ENCODE peak calls at places on chromosomes 1 and 21, in nine cellular contexts. G, H, Z, O, L, J, D, K and C are unnamed samples.

GRCh38 chr1:32299327-32299726 is 7.4 kb downstream of the HDAC1 start:
- DNase-seq in G (no peak), H (no peak), Z (no peak), O (no peak), L (no peak), J (no peak), D (no peak), K (no peak), C (no peak)

GRCh38 chr1:47785118-47785517 is 212.1 kb downstream of the TRABD2B start:
- DNase-seq in G (no peak), H (no peak), Z (no peak), O (no peak), L (no peak), J (no peak), D (no peak), K (no peak), C (no peak)

GRCh38 chr1:27785763-27786162 is 12.7 kb downstream of the STX12 start:
- DNase-seq in G (no peak), H (no peak), Z (no peak), O (peak), L (no peak), J (no peak), D (no peak), K (peak), C (peak)

GRCh38 chr1:174795806-174796205 is 203.9 kb upstream of the CACYBP start:
- DNase-seq in G (no peak), H (no peak), Z (no peak), O (peak), L (no peak), J (no peak), D (no peak), K (no peak), C (peak)

GRCh38 chr1:185073725-185074124 is 28.4 kb downstream of the RNF2 start:
- DNase-seq in G (no peak), H (no peak), Z (no peak), O (peak), L (no peak), J (no peak), D (no peak), K (no peak), C (no peak)

GRCh38 chr21:31310750-31311149 is 33.3 kb downstream of the TIAM1 start:
- DNase-seq in G (no peak), H (no peak), Z (no peak), O (no peak), L (no peak), J (peak), D (no peak), K (no peak), C (no peak)

GRCh38 chr1:68269637-68270430 is 37.5 kb upstream of the WLS start:
- DNase-seq in G (no peak), H (no peak), Z (no peak), O (peak), L (no peak), J (no peak), D (no peak), K (no peak), C (peak)

GRCh38 chr21:25845729-25846256 is 111.0 kb downstream of the GABPA start:
- DNase-seq in G (no peak), H (no peak), Z (no peak), O (peak), L (no peak), J (no peak), D (no peak), K (no peak), C (peak)

GRCh38 chr1:50605186-50605875 is 182.1 kb upstream of the DMRTA2 start:
- DNase-seq in G (peak), H (no peak), Z (no peak), O (peak), L (no peak), J (peak), D (peak), K (peak), C (peak)

GRCh38 chr1:27527223-27527856 is 37.4 kb upstream of the WASF2 start:
- DNase-seq in G (peak), H (peak), Z (no peak), O (peak), L (peak), J (peak), D (no peak), K (peak), C (peak)

GRCh38 chr1:18951416-18951815 is 5.1 kb downstream of the IFFO2 start:
- DNase-seq in G (no peak), H (peak), Z (no peak), O (no peak), L (no peak), J (no peak), D (no peak), K (no peak), C (no peak)

GRCh38 chr1:20717452-20718342 is at the start of gene KIF17:
- DNase-seq in G (peak), H (peak), Z (peak), O (peak), L (peak), J (peak), D (no peak), K (peak), C (peak)

GRCh38 chr1:53076721-53077598 is 14.9 kb downstream of the PODN start:
- DNase-seq in G (no peak), H (peak), Z (no peak), O (no peak), L (no peak), J (no peak), D (no peak), K (no peak), C (no peak)

GRCh38 chr1:184160236-184160635 is 108.7 kb downstream of the TSEN15 start:
- DNase-seq in G (no peak), H (no peak), Z (no peak), O (peak), L (no peak), J (no peak), D (peak), K (no peak), C (peak)

GRCh38 chr1:57858740-57859139 is 434.9 kb upstream of the DAB1 start:
- DNase-seq in G (no peak), H (no peak), Z (no peak), O (no peak), L (no peak), J (no peak), D (no peak), K (no peak), C (no peak)

GRCh38 chr1:148160048-148160395 is 7.9 kb upstream of the NBPF11 start:
- DNase-seq in G (no peak), H (peak), Z (no peak), O (no peak), L (no peak), J (no peak), D (no peak), K (no peak), C (no peak)

GRCh38 chr1:54818461-54819194 is 17.5 kb upstream of the TTC22 start:
- DNase-seq in G (no peak), H (no peak), Z (no peak), O (no peak), L (no peak), J (no peak), D (no peak), K (no peak), C (no peak)

GRCh38 chr1:145997156-145998023 is 1.0 kb upstream of the TXNIP start:
- DNase-seq in G (no peak), H (peak), Z (no peak), O (no peak), L (peak), J (peak), D (no peak), K (peak), C (no peak)

GRCh38 chr1:47189844-47190562 is at the start of gene PDZK1IP1:
- DNase-seq in G (peak), H (peak), Z (no peak), O (peak), L (peak), J (peak), D (no peak), K (peak), C (peak)

GRCh38 chr1:67434491-67434890 is 4.3 kb upstream of the SERBP1 start:
- DNase-seq in G (no peak), H (no peak), Z (no peak), O (peak), L (no peak), J (no peak), D (no peak), K (no peak), C (peak)

GRCh38 chr1:101410048-101410878 is 173.4 kb downstream of the S1PR1 start:
- DNase-seq in G (no peak), H (no peak), Z (no peak), O (no peak), L (no peak), J (no peak), D (no peak), K (no peak), C (no peak)

GRCh38 chr1:48234086-48234485 is 11.6 kb downstream of the SLC5A9 start:
- DNase-seq in G (no peak), H (no peak), Z (no peak), O (no peak), L (no peak), J (no peak), D (no peak), K (no peak), C (no peak)

GRCh38 chr1:58515794-58516401 is 30.6 kb downstream of the OMA1 start:
- DNase-seq in G (no peak), H (no peak), Z (no peak), O (peak), L (peak), J (peak), D (peak), K (peak), C (peak)

GRCh38 chr1:26719205-26719604 is 23.4 kb downstream of the ARID1A start:
- DNase-seq in G (no peak), H (no peak), Z (no peak), O (no peak), L (no peak), J (no peak), D (no peak), K (no peak), C (no peak)

GRCh38 chr1:61419167-61419566 is 305.8 kb downstream of the TM2D1 start:
- DNase-seq in G (no peak), H (no peak), Z (no peak), O (no peak), L (no peak), J (no peak), D (no peak), K (no peak), C (no peak)

GRCh38 chr1:177122869-177123268 is 41.6 kb downstream of the ASTN1 start:
- DNase-seq in G (no peak), H (no peak), Z (no peak), O (no peak), L (no peak), J (no peak), D (no peak), K (no peak), C (no peak)

GRCh38 chr1:65820983-65821382 is 28.3 kb downstream of the PDE4B start:
- DNase-seq in G (no peak), H (no peak), Z (no peak), O (peak), L (no peak), J (no peak), D (peak), K (no peak), C (peak)

GRCh38 chr21:42557420-42557819 is 43.8 kb downstream of the SLC37A1 start:
- DNase-seq in G (peak), H (no peak), Z (no peak), O (no peak), L (no peak), J (no peak), D (no peak), K (no peak), C (no peak)

GRCh38 chr1:30322859-30323257 is 400.5 kb downstream of the MATN1 start:
- DNase-seq in G (peak), H (no peak), Z (no peak), O (no peak), L (no peak), J (no peak), D (no peak), K (no peak), C (no peak)

GRCh38 chr1:47178020-47178419 is 11.8 kb downstream of the PDZK1IP1 start:
- DNase-seq in G (no peak), H (no peak), Z (no peak), O (no peak), L (no peak), J (no peak), D (no peak), K (no peak), C (no peak)

GRCh38 chr1:54273092-54273836 is 73.3 kb downstream of the MRPL37 start:
- DNase-seq in G (peak), H (peak), Z (peak), O (peak), L (peak), J (no peak), D (no peak), K (peak), C (peak)

GRCh38 chr1:67213164-67213563 is 46.9 kb downstream of the IL23R start:
- DNase-seq in G (peak), H (no peak), Z (no peak), O (peak), L (no peak), J (no peak), D (no peak), K (no peak), C (peak)

GRCh38 chr1:62109124-62109523 is 85.5 kb upstream of the L1TD1 start:
- DNase-seq in G (no peak), H (no peak), Z (no peak), O (no peak), L (no peak), J (no peak), D (no peak), K (no peak), C (no peak)

GRCh38 chr1:30901798-30902652 is 6.5 kb downstream of the SDC3 start:
- DNase-seq in G (no peak), H (peak), Z (no peak), O (peak), L (no peak), J (no peak), D (no peak), K (peak), C (no peak)

GRCh38 chr21:44803651-44804050 is 2.0 kb upstream of the UBE2G2 start:
- DNase-seq in G (no peak), H (no peak), Z (no peak), O (no peak), L (no peak), J (no peak), D (no peak), K (no peak), C (no peak)

GRCh38 chr1:164701221-164701761 is 142.3 kb downstream of the PBX1 start:
- DNase-seq in G (no peak), H (no peak), Z (no peak), O (no peak), L (no peak), J (no peak), D (no peak), K (no peak), C (no peak)

GRCh38 chr1:6414443-6414844 is 5.3 kb downstream of the HES2 start:
- DNase-seq in G (peak), H (no peak), Z (no peak), O (peak), L (no peak), J (peak), D (no peak), K (peak), C (peak)

GRCh38 chr1:40951943-40952743 is 27.4 kb upstream of the CTPS1 start:
- DNase-seq in G (peak), H (peak), Z (peak), O (no peak), L (peak), J (peak), D (no peak), K (peak), C (peak)